ENCODE peak calls at places on chromosomes 3 and 15, in five cellular contexts. J, Z, D, E and V are unnamed samples.

GRCh38 chr15:89121414-89121813 is 33.2 kb downstream of the ABHD2 start:
- DNase-seq in E (no peak), D (no peak), J (no peak), Z (no peak), V (no peak)

GRCh38 chr15:51313644-51314280 is 24.6 kb downstream of the CYP19A1 start:
- DNase-seq in E (no peak), D (no peak), Z (no peak), J (no peak), V (no peak)

GRCh38 chr3:42247576-42248027 is 18.4 kb downstream of the CCK start:
- DNase-seq in E (peak; percentile 47), Z (peak; percentile 58), D (no peak), J (no peak), V (peak; percentile 66)

GRCh38 chr3:47611577-47611976 is 32.9 kb upstream of the CSPG5 start:
- DNase-seq in J (no peak), E (no peak), D (no peak), Z (no peak), V (no peak)

GRCh38 chr3:177673105-177673804 is 476.0 kb upstream of the TBL1XR1 start:
- DNase-seq in Z (no peak), J (peak; percentile 96), E (peak; percentile 79), D (no peak), V (no peak)

GRCh38 chr3:177792363-177793030 is 595.2 kb upstream of the TBL1XR1 start:
- DNase-seq in J (peak; percentile 63), Z (no peak), E (no peak), D (no peak), V (no peak)

GRCh38 chr15:63990449-63990848 is 55.8 kb downstream of the DAPK2 start:
- DNase-seq in E (no peak), Z (no peak), D (no peak), J (no peak), V (no peak)

GRCh38 chr3:18489939-18490338 is 64.8 kb upstream of the SATB1 start:
- DNase-seq in E (no peak), J (no peak), D (no peak), Z (no peak), V (no peak)

GRCh38 chr15:98823012-98823458 is 174.7 kb downstream of the IGF1R start:
- DNase-seq in Z (no peak), J (peak; percentile 90), E (peak; percentile 87), D (no peak), V (no peak)

GRCh38 chr15:90916461-90916860 is 13.4 kb downstream of the MAN2A2 start:
- DNase-seq in Z (no peak), E (no peak), J (no peak), D (no peak), V (no peak)
- H3K4me3 ChIP-seq in Z (no peak overlapping the region), E (no peak overlapping the region), J (no peak overlapping the region), D (no peak overlapping the region), V (no peak overlapping the region)

DNA sequence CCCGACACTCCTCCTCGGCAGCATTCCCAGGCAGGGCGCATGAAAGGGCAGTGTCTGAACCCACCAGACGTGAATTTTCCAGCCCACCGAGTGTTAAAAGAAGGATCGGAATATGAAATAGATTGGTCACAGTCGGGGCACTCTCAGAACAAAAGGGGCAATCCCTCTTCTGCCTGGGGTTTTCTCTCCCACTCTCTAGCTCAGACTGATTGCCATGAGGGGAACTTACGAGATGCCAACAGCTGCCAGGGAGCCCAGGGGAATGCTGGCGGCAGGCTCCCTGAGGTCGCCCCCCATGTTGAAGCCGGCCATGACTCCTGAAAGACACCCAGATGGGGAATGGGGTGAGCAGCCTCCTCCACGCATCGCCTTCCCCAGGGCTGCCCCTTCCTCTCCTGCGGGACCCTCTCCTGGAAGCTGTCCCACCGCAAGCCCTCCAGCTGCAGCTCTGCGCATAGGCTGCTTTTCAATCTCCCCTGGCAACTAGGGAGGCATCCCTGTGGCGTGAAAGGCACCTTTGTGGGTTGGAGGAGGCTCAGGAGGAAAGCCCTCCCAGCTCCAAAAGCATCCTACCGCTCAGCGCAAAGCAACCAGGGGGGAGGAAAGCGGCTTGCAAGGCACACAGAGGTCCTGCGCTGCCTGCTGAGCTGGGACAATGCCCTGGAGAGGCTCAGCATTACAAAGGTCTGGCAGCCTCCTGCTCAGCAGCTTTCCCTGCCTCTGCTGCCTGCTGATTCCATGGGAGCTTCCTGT is 64.7 kb upstream of the HEG1 start:
- DNase-seq in Z (no peak), E (no peak), D (no peak), J (peak; percentile 54), V (peak; percentile 44)
- H3K4me3 ChIP-seq in Z (no peak overlapping the region), E (no peak overlapping the region), D (peak overlapping the region; percentile 27), J (peak overlapping the region; percentile 27), V (no peak overlapping the region)

GRCh38 chr3:170442945-170443344 is 24.3 kb downstream of the CLDN11 start:
- DNase-seq in E (no peak), J (no peak), D (no peak), Z (no peak), V (no peak)

GRCh38 chr3:170454468-170454867 is 35.8 kb downstream of the CLDN11 start:
- DNase-seq in J (no peak), E (no peak), Z (no peak), D (no peak), V (no peak)

GRCh38 chr3:170448530-170449110 is 30.0 kb downstream of the CLDN11 start:
- DNase-seq in J (no peak), D (no peak), E (no peak), Z (no peak), V (no peak)
- H3K4me3 ChIP-seq in J (no peak overlapping the region), D (no peak overlapping the region), E (no peak overlapping the region), Z (no peak overlapping the region), V (no peak overlapping the region)

DNA sequence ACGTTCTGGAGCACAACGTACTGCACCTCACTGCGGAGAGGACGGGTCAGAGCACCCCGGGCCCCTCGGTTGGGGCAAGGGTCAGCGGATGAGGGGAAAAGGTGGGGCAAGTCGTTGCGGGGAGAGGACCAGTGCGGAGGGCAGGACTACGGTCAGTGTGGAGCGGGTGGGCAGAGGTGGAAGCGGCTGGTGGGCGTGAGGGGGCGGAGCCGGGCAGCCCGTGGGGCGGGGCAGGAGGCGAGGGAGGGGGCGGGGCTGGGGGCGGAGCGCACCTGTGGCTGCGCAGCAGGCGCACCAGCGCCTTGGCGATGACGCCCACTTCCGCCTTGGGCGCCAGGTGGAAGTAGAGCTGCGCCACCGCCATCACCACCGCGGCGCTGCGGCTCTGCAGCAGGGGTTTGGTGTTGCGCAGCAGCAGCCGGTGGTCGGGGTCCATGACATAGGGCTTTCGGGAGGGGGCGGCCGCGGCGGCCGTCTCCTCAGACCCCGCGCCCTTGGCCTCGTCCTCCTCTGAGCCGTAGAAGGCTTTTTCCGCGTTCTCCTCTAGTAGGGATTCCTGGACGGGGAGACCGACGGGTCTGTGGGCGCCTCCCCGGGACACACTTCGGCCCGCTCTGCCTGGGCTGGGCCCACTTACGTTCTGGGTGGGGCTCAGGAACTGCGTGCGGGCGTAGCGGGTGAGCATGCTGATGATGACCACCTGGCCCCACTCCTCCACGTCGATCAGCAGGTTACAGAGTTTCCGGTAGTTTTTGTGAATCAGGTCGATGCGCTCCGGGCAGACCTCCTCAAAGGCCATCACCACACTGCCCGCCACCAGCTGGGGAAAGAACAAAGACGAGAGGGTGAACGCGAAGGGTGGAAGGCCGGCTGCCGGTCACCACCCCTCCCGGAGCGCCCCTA is 29.2 kb downstream of the AP3B2 start:
- DNase-seq in E (no peak), Z (peak; percentile 77), J (no peak), D (peak; percentile 57), V (peak; percentile 65)
- H3K4me3 ChIP-seq in E (no peak overlapping the region), Z (no peak overlapping the region), J (no peak overlapping the region), D (no peak overlapping the region), V (peak overlapping the region; percentile 34)

GRCh38 chr3:72099331-72100061 is 314.5 kb upstream of the PROK2 start:
- DNase-seq in E (no peak), J (no peak), D (no peak), Z (no peak), V (peak; percentile 19)

GRCh38 chr3:72097053-72097452 is 312.1 kb upstream of the PROK2 start:
- DNase-seq in D (no peak), E (no peak), Z (no peak), J (no peak), V (no peak)

GRCh38 chr3:72093270-72093669 is 308.3 kb upstream of the PROK2 start:
- DNase-seq in J (no peak), D (no peak), E (no peak), Z (no peak), V (no peak)

GRCh38 chr3:72092778-72093177 is 307.8 kb upstream of the PROK2 start:
- DNase-seq in Z (no peak), D (no peak), J (no peak), E (no peak), V (no peak)

DNA sequence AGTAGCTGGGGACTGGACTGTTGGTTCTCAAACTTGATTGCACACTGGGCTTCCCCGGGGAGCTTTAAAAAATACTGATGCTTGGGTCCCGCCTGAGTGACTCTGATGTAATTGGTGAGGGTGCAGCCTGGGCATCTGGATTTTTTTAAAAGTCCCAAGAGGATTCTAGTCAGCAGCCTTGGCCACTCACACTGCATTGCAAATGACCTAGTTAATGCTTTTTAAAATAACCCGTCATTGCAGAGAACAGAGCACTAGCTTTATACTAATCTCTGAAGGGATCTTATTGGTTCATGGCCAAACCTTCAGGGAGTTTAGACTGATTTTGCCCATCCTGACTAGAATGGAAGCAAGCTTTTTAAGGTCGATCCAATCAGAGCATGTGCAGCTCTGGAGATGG is 310.6 kb upstream of the PROK2 start:
- DNase-seq in D (no peak), J (no peak), E (no peak), Z (peak; percentile 77), V (no peak)
- H3K4me3 ChIP-seq in D (no peak overlapping the region), J (no peak overlapping the region), E (no peak overlapping the region), Z (no peak overlapping the region), V (no peak overlapping the region)

DNA sequence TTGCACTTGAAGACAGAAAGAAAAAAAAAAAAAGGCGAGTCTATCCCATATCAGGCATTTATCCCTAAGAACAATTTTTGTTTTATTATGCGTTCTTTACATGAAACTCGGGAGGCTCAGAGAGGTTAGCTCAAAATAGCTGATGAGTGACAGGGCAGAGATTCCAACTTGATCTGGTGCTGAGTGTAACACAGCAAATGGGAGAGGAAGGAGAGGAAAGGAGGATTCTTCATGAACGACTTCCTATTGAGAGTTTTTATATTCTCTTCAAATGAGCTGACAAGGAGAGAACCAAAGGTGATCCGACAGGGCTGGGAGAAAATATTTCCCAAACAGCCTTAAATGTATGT is 157.2 kb upstream of the FRMD4B start:
- DNase-seq in Z (no peak), D (no peak), E (no peak), J (no peak), V (no peak)
- H3K4me3 ChIP-seq in Z (no peak overlapping the region), D (peak overlapping the region; percentile 46), E (no peak overlapping the region), J (no peak overlapping the region), V (peak overlapping the region; percentile 52)

GRCh38 chr3:66392966-66393485 is 107.8 kb downstream of the LRIG1 start:
- DNase-seq in E (no peak), Z (no peak), J (no peak), D (no peak), V (no peak)
- H3K4me3 ChIP-seq in E (no peak overlapping the region), Z (no peak overlapping the region), J (no peak overlapping the region), D (peak overlapping the region; percentile 10), V (no peak overlapping the region)